ENCODE peak calls at places on chromosomes 5 and 9, in five cellular contexts. One of them, this sample, is unnamed.
A peak's percentile ranks its signal among the peaks of the same experiment; 100 is the strongest.

GRCh38 chr5:57595530-57596098 is 113.0 kb upstream of the ACTBL2 start:
- DNase-seq in fibroblast of villous mesenchyme: peak; percentile 10
- DNase-seq in lower leg skin: no peak
- DNase-seq in HCT116: no peak
- DNase-seq in fibroblast of mammary gland: no peak
- DNase-seq in this sample: no peak

GRCh38 chr5:125696762-125697161 is 726.4 kb upstream of the GRAMD2B start:
- DNase-seq in fibroblast of mammary gland: peak; percentile 94
- DNase-seq in HCT116: no peak
- DNase-seq in fibroblast of villous mesenchyme: peak; percentile 90
- DNase-seq in lower leg skin: no peak
- DNase-seq in this sample: peak; percentile 62

GRCh38 chr9:121537283-121537682 is 37.6 kb upstream of the GGTA1 start:
- DNase-seq in fibroblast of mammary gland: no peak
- DNase-seq in fibroblast of villous mesenchyme: no peak
- DNase-seq in lower leg skin: no peak
- DNase-seq in HCT116: no peak
- DNase-seq in this sample: no peak

GRCh38 chr9:138119202-138120027 is 241.8 kb downstream of the CACNA1B start:
- DNase-seq in lower leg skin: no peak
- DNase-seq in HCT116: no peak
- DNase-seq in fibroblast of villous mesenchyme: no peak
- DNase-seq in fibroblast of mammary gland: no peak
- DNase-seq in this sample: no peak

GRCh38 chr9:127424669-127424986 is 446 bp downstream of the ZNF79 start:
- DNase-seq in fibroblast of villous mesenchyme: no peak
- DNase-seq in fibroblast of mammary gland: no peak
- DNase-seq in HCT116: no peak
- DNase-seq in lower leg skin: no peak
- DNase-seq in this sample: no peak

GRCh38 chr9:136975624-136976023 is 1.7 kb upstream of the PTGDS start:
- DNase-seq in fibroblast of mammary gland: no peak
- DNase-seq in fibroblast of villous mesenchyme: no peak
- DNase-seq in lower leg skin: no peak
- DNase-seq in HCT116: no peak
- DNase-seq in this sample: no peak

GRCh38 chr5:178367351-178368120 is 134.9 kb upstream of the PHYKPL start:
- DNase-seq in fibroblast of villous mesenchyme: no peak
- DNase-seq in lower leg skin: no peak
- DNase-seq in HCT116: no peak
- DNase-seq in fibroblast of mammary gland: no peak
- DNase-seq in this sample: no peak

GRCh38 chr5:144812770-144813169 is 642.1 kb downstream of the KCTD16 start:
- DNase-seq in lower leg skin: no peak
- DNase-seq in fibroblast of villous mesenchyme: peak; percentile 86
- DNase-seq in fibroblast of mammary gland: peak; percentile 95
- DNase-seq in HCT116: no peak
- DNase-seq in this sample: peak; percentile 86

GRCh38 chr9:113511856-113512761 is 48.6 kb downstream of the RGS3 start:
- DNase-seq in HCT116: no peak
- DNase-seq in lower leg skin: no peak
- DNase-seq in fibroblast of mammary gland: peak; percentile 40
- DNase-seq in fibroblast of villous mesenchyme: peak; percentile 51
- DNase-seq in this sample: peak; percentile 22

GRCh38 chr9:131677445-131678180 is 62.3 kb downstream of the RAPGEF1 start:
- DNase-seq in fibroblast of mammary gland: peak; percentile 77
- DNase-seq in lower leg skin: no peak
- DNase-seq in fibroblast of villous mesenchyme: peak; percentile 87
- DNase-seq in HCT116: no peak
- DNase-seq in this sample: peak; percentile 40
- H3K4me3 ChIP-seq in fibroblast of mammary gland: no peak overlapping the region
- H3K4me3 ChIP-seq in lower leg skin: no peak overlapping the region
- H3K4me3 ChIP-seq in fibroblast of villous mesenchyme: peak overlapping the region; percentile 15
- H3K4me3 ChIP-seq in HCT116: peak overlapping the region; percentile 5
- H3K4me3 ChIP-seq in this sample: no peak overlapping the region

GRCh38 chr5:150779397-150780179 is 1.0 kb downstream of the SMIM3 start:
- DNase-seq in HCT116: no peak
- DNase-seq in fibroblast of villous mesenchyme: peak; percentile 78
- DNase-seq in lower leg skin: no peak
- DNase-seq in fibroblast of mammary gland: peak; percentile 75
- DNase-seq in this sample: peak; percentile 43

GRCh38 chr5:150778517-150779396 is at the start of gene SMIM3:
- DNase-seq in fibroblast of villous mesenchyme: peak; percentile 83
- DNase-seq in lower leg skin: peak; percentile 96
- DNase-seq in fibroblast of mammary gland: peak; percentile 61
- DNase-seq in HCT116: no peak
- DNase-seq in this sample: peak; percentile 71

GRCh38 chr5:150780816-150781221 is 2.3 kb downstream of the SMIM3 start:
- DNase-seq in HCT116: no peak
- DNase-seq in fibroblast of mammary gland: peak; percentile 98
- DNase-seq in fibroblast of villous mesenchyme: peak; percentile 79
- DNase-seq in lower leg skin: no peak
- DNase-seq in this sample: peak; percentile 90

GRCh38 chr5:150781706-150782614 is 3.4 kb downstream of the SMIM3 start:
- DNase-seq in lower leg skin: no peak
- DNase-seq in fibroblast of villous mesenchyme: peak; percentile 99
- DNase-seq in HCT116: no peak
- DNase-seq in fibroblast of mammary gland: peak; percentile 100
- DNase-seq in this sample: peak; percentile 69

DNA sequence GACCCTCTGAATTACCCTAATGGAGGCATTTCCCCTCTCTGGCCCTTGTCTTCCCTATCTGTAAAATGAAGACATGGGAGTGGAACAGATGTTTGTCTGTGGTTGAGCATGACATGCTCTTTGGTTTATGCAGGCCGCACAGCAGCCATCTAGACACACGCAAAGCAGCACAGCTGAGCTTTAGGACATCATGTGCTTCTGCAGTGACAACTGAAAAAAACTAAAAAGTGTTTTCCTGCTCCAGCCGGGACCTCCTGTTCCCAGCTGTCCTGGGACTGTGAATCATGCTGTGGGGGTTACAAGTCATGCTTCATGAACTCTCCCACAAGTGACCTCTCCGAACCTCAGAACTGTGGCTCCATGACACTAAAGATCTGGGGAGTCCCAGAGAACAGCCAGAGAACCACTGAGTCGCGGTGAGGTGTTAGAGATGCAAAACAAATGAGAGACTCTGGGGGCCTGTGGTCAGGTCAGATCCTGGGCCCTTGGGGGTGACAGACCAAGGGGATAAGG is 1.7 kb downstream of the SMIM3 start:
- DNase-seq in lower leg skin: no peak
- DNase-seq in fibroblast of mammary gland: peak; percentile 95
- DNase-seq in HCT116: no peak
- DNase-seq in fibroblast of villous mesenchyme: peak; percentile 88
- DNase-seq in this sample: no peak
- H3K4me3 ChIP-seq in lower leg skin: no peak overlapping the region
- H3K4me3 ChIP-seq in fibroblast of mammary gland: peak overlapping the region; percentile 79
- H3K4me3 ChIP-seq in HCT116: peak overlapping the region; percentile 85
- H3K4me3 ChIP-seq in fibroblast of villous mesenchyme: peak overlapping the region; percentile 95
- H3K4me3 ChIP-seq in this sample: no peak overlapping the region

GRCh38 chr9:89187541-89187940 is 8.9 kb upstream of the SHC3 start:
- DNase-seq in lower leg skin: no peak
- DNase-seq in fibroblast of villous mesenchyme: no peak
- DNase-seq in fibroblast of mammary gland: no peak
- DNase-seq in HCT116: no peak
- DNase-seq in this sample: no peak

GRCh38 chr9:89191004-89191403 is 12.4 kb upstream of the SHC3 start:
- DNase-seq in lower leg skin: no peak
- DNase-seq in fibroblast of mammary gland: no peak
- DNase-seq in HCT116: no peak
- DNase-seq in fibroblast of villous mesenchyme: no peak
- DNase-seq in this sample: no peak

GRCh38 chr9:89185980-89186379 is 7.4 kb upstream of the SHC3 start:
- DNase-seq in lower leg skin: no peak
- DNase-seq in fibroblast of villous mesenchyme: peak; percentile 36
- DNase-seq in HCT116: no peak
- DNase-seq in fibroblast of mammary gland: peak; percentile 40
- DNase-seq in this sample: peak; percentile 38

GRCh38 chr9:89189215-89189614 is 10.6 kb upstream of the SHC3 start:
- DNase-seq in fibroblast of mammary gland: no peak
- DNase-seq in fibroblast of villous mesenchyme: no peak
- DNase-seq in lower leg skin: no peak
- DNase-seq in HCT116: no peak
- DNase-seq in this sample: peak; percentile 18

DNA sequence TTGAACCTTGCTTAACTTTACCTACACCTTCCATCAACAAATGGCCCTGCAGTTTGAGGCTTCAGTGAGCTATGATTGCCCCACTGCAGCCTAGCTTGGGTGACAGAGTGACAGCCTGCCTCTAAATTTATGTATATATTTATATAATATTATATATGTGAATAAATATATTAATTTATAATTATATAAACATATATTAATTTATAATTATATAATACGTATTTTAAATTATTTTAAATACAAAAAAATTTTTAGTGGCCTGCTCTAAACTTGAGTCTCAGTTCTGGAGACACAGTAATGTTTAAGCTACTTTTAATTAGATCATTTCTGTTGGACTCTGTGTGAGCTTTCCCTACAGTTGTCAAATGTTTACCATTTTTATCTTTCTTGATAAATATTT is 9.3 kb upstream of the SHC3 start:
- DNase-seq in lower leg skin: no peak
- DNase-seq in fibroblast of villous mesenchyme: no peak
- DNase-seq in HCT116: no peak
- DNase-seq in fibroblast of mammary gland: no peak
- DNase-seq in this sample: no peak
- H3K4me3 ChIP-seq in lower leg skin: no peak overlapping the region
- H3K4me3 ChIP-seq in fibroblast of villous mesenchyme: no peak overlapping the region
- H3K4me3 ChIP-seq in HCT116: no peak overlapping the region
- H3K4me3 ChIP-seq in fibroblast of mammary gland: no peak overlapping the region
- H3K4me3 ChIP-seq in this sample: no peak overlapping the region

DNA sequence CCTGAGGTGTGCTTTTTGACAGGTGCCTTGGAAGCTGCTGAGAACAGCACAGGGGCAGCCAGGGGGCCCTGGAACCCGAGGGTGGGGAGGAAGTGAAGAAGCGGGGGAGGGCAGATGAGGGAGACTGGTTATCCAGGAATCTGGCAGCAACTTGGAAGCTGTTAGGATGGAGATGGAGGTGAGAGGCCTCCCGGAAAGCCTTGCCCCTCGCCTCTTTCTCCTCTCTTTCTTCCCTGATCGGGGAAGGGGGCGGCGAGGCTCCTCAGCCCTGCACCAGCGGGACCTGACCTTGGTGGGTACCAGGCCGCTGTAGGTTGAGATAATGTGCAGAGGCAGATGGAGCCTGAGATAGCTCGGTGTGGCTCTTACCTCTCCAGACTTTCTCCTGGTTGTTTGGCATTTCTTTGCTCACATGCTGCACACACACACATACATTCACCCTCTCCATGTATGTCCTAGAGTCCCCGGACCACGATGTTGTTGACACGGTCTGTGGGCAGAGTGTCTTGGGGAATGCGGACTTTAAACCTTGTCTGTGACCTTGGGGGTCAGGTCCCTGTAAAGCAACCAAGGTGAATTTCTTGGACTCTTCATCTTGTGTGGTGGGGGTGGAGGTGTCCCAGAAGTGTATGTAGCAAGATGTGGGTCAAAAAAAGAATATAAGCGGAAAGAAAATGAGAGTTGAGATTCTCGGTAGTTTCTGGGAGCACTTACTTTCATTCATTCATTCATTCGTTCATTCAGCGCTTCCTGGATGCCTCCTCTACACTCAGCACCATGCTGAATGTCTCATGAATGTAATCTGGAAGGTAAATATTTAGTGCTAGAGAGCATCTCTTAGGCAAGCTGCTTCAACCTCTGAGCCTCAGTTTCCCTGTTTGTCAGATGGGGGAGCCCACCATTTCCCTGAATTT is 1.6 kb downstream of the WWC1 start:
- DNase-seq in fibroblast of villous mesenchyme: no peak
- DNase-seq in HCT116: no peak
- DNase-seq in fibroblast of mammary gland: no peak
- DNase-seq in lower leg skin: no peak
- DNase-seq in this sample: no peak
- H3K4me3 ChIP-seq in fibroblast of villous mesenchyme: no peak overlapping the region
- H3K4me3 ChIP-seq in HCT116: peak overlapping the region; percentile 70
- H3K4me3 ChIP-seq in fibroblast of mammary gland: no peak overlapping the region
- H3K4me3 ChIP-seq in lower leg skin: no peak overlapping the region
- H3K4me3 ChIP-seq in this sample: peak overlapping the region; percentile 63

GRCh38 chr9:134215709-134216448 is 51.5 kb upstream of the RNU6ATAC start:
- DNase-seq in lower leg skin: peak; percentile 84
- DNase-seq in HCT116: no peak
- DNase-seq in fibroblast of mammary gland: no peak
- DNase-seq in fibroblast of villous mesenchyme: peak; percentile 87
- DNase-seq in this sample: no peak

GRCh38 chr9:134217431-134218210 is 53.3 kb upstream of the RNU6ATAC start:
- DNase-seq in lower leg skin: peak; percentile 81
- DNase-seq in HCT116: peak; percentile 24
- DNase-seq in fibroblast of villous mesenchyme: no peak
- DNase-seq in fibroblast of mammary gland: no peak
- DNase-seq in this sample: no peak

GRCh38 chr9:134218230-134218629 is 53.9 kb upstream of the RNU6ATAC start:
- DNase-seq in HCT116: no peak
- DNase-seq in fibroblast of mammary gland: no peak
- DNase-seq in fibroblast of villous mesenchyme: no peak
- DNase-seq in lower leg skin: peak; percentile 76
- DNase-seq in this sample: no peak

GRCh38 chr9:134216449-134216951 is 52.1 kb upstream of the RNU6ATAC start:
- DNase-seq in HCT116: no peak
- DNase-seq in fibroblast of villous mesenchyme: no peak
- DNase-seq in lower leg skin: peak; percentile 84
- DNase-seq in fibroblast of mammary gland: no peak
- DNase-seq in this sample: no peak

GRCh38 chr9:134216961-134217360 is 52.6 kb upstream of the RNU6ATAC start:
- DNase-seq in fibroblast of villous mesenchyme: no peak
- DNase-seq in HCT116: no peak
- DNase-seq in lower leg skin: peak; percentile 80
- DNase-seq in fibroblast of mammary gland: no peak
- DNase-seq in this sample: no peak
- H3K4me3 ChIP-seq in fibroblast of villous mesenchyme: no peak overlapping the region
- H3K4me3 ChIP-seq in HCT116: no peak overlapping the region
- H3K4me3 ChIP-seq in lower leg skin: no peak overlapping the region
- H3K4me3 ChIP-seq in fibroblast of mammary gland: no peak overlapping the region
- H3K4me3 ChIP-seq in this sample: no peak overlapping the region